ENCODE peak calls at places on chromosomes 6 and 20, in five cellular contexts. V is anterior cingulate cortex; Z is iPS-NIHi11; O is Right ventricle myocardium superior; I is CD8-positive, alpha-beta T cell. M is an unnamed sample.

GRCh38 chr20:57781901-57782300 is 72.1 kb upstream of the PMEPA1 start:
- DNase-seq in V (no peak), Z (no peak), O (no peak), I (no peak), M (no peak)

GRCh38 chr20:43915209-43916072 is 789 bp downstream of the TOX2 start:
- DNase-seq in V (no peak), Z (peak; percentile 51), O (no peak), I (no peak), M (no peak)

GRCh38 chr6:26055670-26056582 is 31.3 kb upstream of the HFE start:
- DNase-seq in V (peak; percentile 89), Z (peak; percentile 86), O (peak; percentile 93), I (peak; percentile 81), M (peak; percentile 93)

GRCh38 chr20:48706710-48707339 is 121.0 kb downstream of the PREX1 start:
- DNase-seq in V (no peak), Z (no peak), O (peak; percentile 70), I (no peak), M (no peak)

GRCh38 chr6:39811835-39812345 is 19.7 kb downstream of the DAAM2 start:
- DNase-seq in V (no peak), Z (no peak), O (no peak), I (no peak), M (no peak)

GRCh38 chr6:148528292-148528691 is 185.7 kb downstream of the SASH1 start:
- DNase-seq in V (peak; percentile 49), Z (no peak), O (no peak), I (no peak), M (peak; percentile 70)

GRCh38 chr6:31878222-31878621 is 575 bp downstream of the SLC44A4 start:
- DNase-seq in V (no peak), Z (peak; percentile 1), O (no peak), I (no peak), M (no peak)

GRCh38 chr6:33276864-33277662 is at the start of gene B3GALT4:
- DNase-seq in V (peak; percentile 56), Z (peak; percentile 90), O (peak; percentile 88), I (peak; percentile 28), M (peak; percentile 46)

GRCh38 chr20:11766961-11767360 is 150.7 kb upstream of the BTBD3 start:
- DNase-seq in V (no peak), Z (peak; percentile 29), O (no peak), I (no peak), M (no peak)

GRCh38 chr20:42635699-42636411 is 553.9 kb downstream of the PTPRT start:
- DNase-seq in V (no peak), Z (no peak), O (no peak), I (no peak), M (no peak)

GRCh38 chr6:35776364-35777215 is at the start of gene CLPSL2:
- DNase-seq in V (no peak), Z (peak; percentile 87), O (no peak), I (no peak), M (no peak)

M was measured in dorsolateral prefrontal cortex.